ENCODE peak calls at places on chromosome 16, in six cellular contexts. Z is cardiac muscle cell, A is AG20443, H is GM20000, W is WTC11, R is COR-L47. L is an unnamed sample.

GRCh38 chr16:85330694-85331188 is 218.5 kb upstream of the CIBAR2 start:
- DNase-seq in Z (peak), A (peak), H (peak), W (no peak), R (peak), L (peak)

GRCh38 chr16:3610698-3611144 is 685 bp downstream of the SLX4 start:
- DNase-seq in Z (no peak), A (no peak), H (peak), W (no peak), R (no peak), L (no peak)

GRCh38 chr16:85592700-85593502 is 20.2 kb upstream of the GSE1 start:
- DNase-seq in Z (no peak), A (peak), H (no peak), W (no peak), R (no peak), L (no peak)

GRCh38 chr16:17177968-17178880 is 292.5 kb downstream of the XYLT1 start:
- DNase-seq in Z (no peak), A (no peak), H (no peak), W (no peak), R (no peak), L (peak)

GRCh38 chr16:68792465-68793324 is 50.6 kb upstream of the TANGO6 start:
- DNase-seq in Z (peak), A (no peak), H (no peak), W (no peak), R (no peak), L (peak)

GRCh38 chr16:74651841-74652240 is 14.8 kb downstream of the RFWD3 start:
- DNase-seq in Z (no peak), A (no peak), H (no peak), W (no peak), R (no peak), L (no peak)

GRCh38 chr16:2090819-2091721 is 43.3 kb downstream of the TSC2 start:
- DNase-seq in Z (peak), A (peak), H (peak), W (peak), R (no peak), L (peak)

GRCh38 chr16:84507011-84507982 is 2.8 kb upstream of the MEAK7 start:
- DNase-seq in Z (no peak), A (no peak), H (peak), W (peak), R (no peak), L (no peak)

GRCh38 chr16:86510465-86511261 is at the start of gene FOXF1:
- DNase-seq in Z (peak), A (peak), H (no peak), W (no peak), R (no peak), L (no peak)

GRCh38 chr16:66682271-66682670 is 14.3 kb downstream of the CMTM4 start:
- DNase-seq in Z (peak), A (peak), H (no peak), W (no peak), R (no peak), L (no peak)